ENCODE peak calls at places on chromosomes 12 and 14, in eight cellular contexts. M is cardiac muscle cell; A is naive thymus-derived CD4-positive, alpha-beta T cell; Q is RWPE2; F is upper lobe of left lung; Z is esophagus squamous epithelium; D is RWPE1; S is aorta. G is an unnamed sample.

GRCh38 chr14:21721504-21721903 is 47.9 kb upstream of the OR4E1 start:
- DNase-seq in F (no peak), S (no peak), A (no peak), D (no peak), Q (no peak), Z (no peak), M (no peak), G (no peak)

GRCh38 chr14:92935446-92935845 is 12.5 kb downstream of the CHGA start:
- DNase-seq in A (no peak), Z (no peak), M (no peak), D (no peak), S (no peak), F (no peak), Q (no peak), G (no peak)

GRCh38 chr12:88805692-88806091 is 225.4 kb upstream of the KITLG start:
- DNase-seq in A (no peak), Q (no peak), M (no peak), D (no peak), F (no peak), Z (no peak), S (no peak), G (no peak)

GRCh38 chr12:17992002-17992656 is 97.9 kb downstream of the RERGL start:
- DNase-seq in Q (no peak), M (peak; percentile 46), Z (no peak), S (no peak), D (peak; percentile 17), F (no peak), A (no peak), G (no peak)

GRCh38 chr12:110073049-110073831 is 24.9 kb upstream of the C12orf76 start:
- DNase-seq in S (no peak), F (peak; percentile 39), Z (no peak), A (peak; percentile 9), D (peak; percentile 8), Q (no peak), M (no peak), G (no peak)

GRCh38 chr14:95255487-95255886 is 64.2 kb downstream of the CLMN start:
- DNase-seq in D (peak; percentile 80), Z (no peak), F (peak; percentile 84), S (no peak), A (no peak), Q (peak; percentile 87), M (peak; percentile 81), G (no peak)

GRCh38 chr12:96208346-96208745 is 14.2 kb downstream of the ELK3 start:
- DNase-seq in S (no peak), F (no peak), M (peak; percentile 85), D (peak; percentile 64), A (no peak), Z (no peak), Q (no peak), G (no peak)

GRCh38 chr12:88207921-88208640 is 66.0 kb downstream of the TMTC3 start:
- DNase-seq in S (no peak), D (no peak), Q (no peak), M (peak; percentile 86), A (no peak), Z (no peak), F (no peak), G (no peak)

GRCh38 chr12:126719886-126720666 is 1546.9 kb upstream of the TMEM132C start:
- DNase-seq in D (no peak), A (no peak), M (no peak), S (no peak), Z (no peak), Q (no peak), F (no peak), G (no peak)

GRCh38 chr12:96249196-96250118 is 55.3 kb downstream of the ELK3 start:
- DNase-seq in Z (no peak), D (no peak), S (no peak), M (peak; percentile 77), F (no peak), Q (no peak), A (no peak), G (no peak)

GRCh38 chr12:30420561-30420960 is 275.1 kb downstream of the IPO8 start:
- DNase-seq in F (no peak), D (no peak), A (no peak), M (peak; percentile 49), Q (no peak), S (no peak), Z (no peak), G (no peak)

GRCh38 chr14:22339277-22339676 is 249.7 kb downstream of the DAD1 start:
- DNase-seq in D (no peak), Q (no peak), S (peak; percentile 75), F (no peak), Z (no peak), A (no peak), M (peak; percentile 94), G (no peak)

GRCh38 chr12:49891476-49891875 is 12.2 kb downstream of the FAIM2 start:
- DNase-seq in Z (no peak), M (no peak), F (no peak), D (no peak), S (no peak), A (no peak), Q (peak; percentile 25), G (no peak)

GRCh38 chr12:25052191-25053020 is 103.5 kb upstream of the BCAT1 start:
- DNase-seq in M (peak; percentile 42), F (peak; percentile 61), Z (no peak), A (peak; percentile 92), Q (no peak), S (no peak), D (no peak), G (no peak)

DNA sequence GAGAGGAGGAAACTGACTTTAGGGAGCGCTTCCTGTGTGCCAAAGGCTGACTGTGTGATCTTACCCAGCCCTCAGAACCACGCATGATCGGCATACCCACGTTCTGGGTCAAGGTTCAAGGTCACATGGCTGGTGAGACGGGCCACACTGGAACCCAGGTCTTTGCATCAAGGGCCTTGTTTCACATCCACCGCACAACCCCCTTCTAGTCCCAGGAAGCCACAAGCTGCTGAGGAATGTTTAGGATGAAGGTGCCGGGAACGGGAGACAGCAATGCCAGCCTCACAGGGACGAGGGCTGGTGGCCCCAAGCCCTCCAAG is 50.7 kb downstream of the TESC start:
- DNase-seq in D (no peak), M (no peak), S (no peak), F (no peak), Z (no peak), Q (no peak), A (no peak), G (no peak)
- H3K27ac ChIP-seq in D (no peak overlapping the region), M (peak overlapping the region; percentile 98), S (no peak overlapping the region), F (peak overlapping the region; percentile 19), Z (no peak overlapping the region), Q (no peak overlapping the region), A (no peak overlapping the region), G (no peak overlapping the region)

DNA sequence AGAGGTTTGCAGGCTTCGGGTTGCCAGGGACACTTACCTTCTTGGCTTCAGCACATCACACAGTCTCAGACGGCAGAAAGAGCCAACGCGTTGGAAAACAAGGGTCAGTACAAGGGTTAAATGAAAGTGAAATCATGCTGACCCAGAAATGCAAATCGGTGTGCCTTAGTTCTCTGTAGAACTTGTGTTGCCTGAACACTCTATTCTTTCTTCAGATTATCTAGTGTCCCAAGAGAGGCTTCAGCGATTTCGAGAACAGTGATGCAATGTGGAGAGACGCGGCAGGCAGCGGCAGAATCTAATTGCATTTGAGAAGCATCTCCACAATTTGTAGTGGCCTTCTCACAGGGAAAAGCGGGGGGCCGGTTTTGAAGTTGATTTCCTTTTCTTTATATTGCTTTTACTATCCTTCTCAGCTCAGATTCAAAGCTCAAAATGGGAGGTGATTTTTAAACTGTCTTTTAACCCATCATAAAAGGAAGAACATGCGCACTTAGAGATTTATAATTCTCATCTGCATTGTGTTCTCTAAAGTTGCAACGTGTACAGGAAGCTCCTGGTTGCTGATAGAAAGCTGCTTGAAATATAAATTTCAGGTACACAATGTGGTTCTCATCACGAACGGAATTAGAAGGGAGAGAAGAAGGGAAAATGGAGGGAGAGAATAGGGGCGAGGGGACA is 67.8 kb upstream of the EGLN3 start:
- DNase-seq in A (peak; percentile 46), Q (no peak), S (no peak), D (no peak), M (peak; percentile 71), Z (no peak), F (no peak), G (no peak)
- H3K27ac ChIP-seq in A (peak overlapping the region; percentile 47), Q (no peak overlapping the region), S (no peak overlapping the region), D (no peak overlapping the region), M (no peak overlapping the region), Z (no peak overlapping the region), F (no peak overlapping the region), G (no peak overlapping the region)

GRCh38 chr14:75232597-75232996 is 46.0 kb upstream of the FOS start:
- DNase-seq in S (no peak), M (no peak), F (peak; percentile 33), Z (no peak), D (no peak), A (peak; percentile 83), Q (no peak), G (no peak)

GRCh38 chr14:75229923-75230792 is 48.5 kb upstream of the FOS start:
- DNase-seq in Q (peak; percentile 86), F (peak; percentile 53), D (peak; percentile 66), M (peak; percentile 81), S (no peak), A (peak; percentile 50), Z (no peak), G (peak; percentile 79)

GRCh38 chr14:75231320-75231719 is 47.3 kb upstream of the FOS start:
- DNase-seq in A (no peak), F (no peak), Z (no peak), S (no peak), M (no peak), D (no peak), Q (no peak), G (no peak)

GRCh38 chr14:75236897-75237296 is 41.7 kb upstream of the FOS start:
- DNase-seq in D (no peak), Q (no peak), Z (no peak), M (no peak), A (no peak), S (no peak), F (no peak), G (no peak)

GRCh38 chr14:75234173-75234855 is 44.3 kb upstream of the FOS start:
- DNase-seq in Z (no peak), D (peak; percentile 34), Q (peak; percentile 84), F (peak; percentile 66), S (peak; percentile 83), M (peak; percentile 94), A (no peak), G (no peak)
- H3K27ac ChIP-seq in Z (peak overlapping the region; percentile 57), D (peak overlapping the region; percentile 80), Q (peak overlapping the region; percentile 86), F (peak overlapping the region; percentile 75), S (no peak overlapping the region), M (peak overlapping the region; percentile 73), A (no peak overlapping the region), G (peak overlapping the region; percentile 55)

GRCh38 chr12:105223358-105223840 is 12.6 kb downstream of the APPL2 start:
- DNase-seq in F (peak; percentile 24), Z (no peak), A (no peak), M (no peak), S (no peak), Q (no peak), D (no peak), G (no peak)

GRCh38 chr12:105225505-105225904 is 10.5 kb downstream of the APPL2 start:
- DNase-seq in Z (no peak), S (no peak), Q (no peak), M (no peak), F (no peak), A (no peak), D (no peak), G (no peak)

GRCh38 chr12:105222726-105223357 is 13.1 kb downstream of the APPL2 start:
- DNase-seq in Z (no peak), M (no peak), Q (no peak), F (no peak), D (no peak), S (no peak), A (no peak), G (no peak)

GRCh38 chr12:105223884-105224283 is 12.1 kb downstream of the APPL2 start:
- DNase-seq in D (no peak), A (no peak), Q (no peak), F (no peak), S (no peak), Z (no peak), M (no peak), G (no peak)

GRCh38 chr12:105224399-105224798 is 11.6 kb downstream of the APPL2 start:
- DNase-seq in Z (no peak), Q (no peak), F (no peak), S (no peak), M (no peak), D (no peak), A (no peak), G (no peak)
- H3K27ac ChIP-seq in Z (no peak overlapping the region), Q (no peak overlapping the region), F (no peak overlapping the region), S (no peak overlapping the region), M (no peak overlapping the region), D (no peak overlapping the region), A (no peak overlapping the region), G (no peak overlapping the region)